ENCODE peak calls at places on chromosome 18, in four cellular contexts. One of them, this sample, is unnamed.

GRCh38 chr18:39842042-39842791 is 2112.8 kb upstream of the PIK3C3 start:
- DNase-seq in Ammon's horn: no peak
- DNase-seq in cardiac septum: no peak
- DNase-seq in stromal cell of bone marrow: no peak
- DNase-seq in this sample: no peak

GRCh38 chr18:55838841-55839240 is 250.8 kb upstream of the TCF4 start:
- DNase-seq in Ammon's horn: no peak
- DNase-seq in cardiac septum: no peak
- DNase-seq in stromal cell of bone marrow: peak; percentile 54
- DNase-seq in this sample: no peak

GRCh38 chr18:77098033-77098432 is 34.5 kb downstream of the MBP start:
- DNase-seq in Ammon's horn: no peak
- DNase-seq in cardiac septum: no peak
- DNase-seq in stromal cell of bone marrow: no peak
- DNase-seq in this sample: no peak

GRCh38 chr18:43794363-43794762 is 517.1 kb upstream of the SYT4 start:
- DNase-seq in Ammon's horn: no peak
- DNase-seq in cardiac septum: no peak
- DNase-seq in stromal cell of bone marrow: no peak
- DNase-seq in this sample: no peak

GRCh38 chr18:35971661-35972196 is 750 bp upstream of the RMP24 start:
- DNase-seq in Ammon's horn: peak; percentile 55
- DNase-seq in cardiac septum: no peak
- DNase-seq in stromal cell of bone marrow: no peak
- DNase-seq in this sample: no peak

GRCh38 chr18:66646622-66647021 is 42.7 kb upstream of the CDH19 start:
- DNase-seq in Ammon's horn: no peak
- DNase-seq in cardiac septum: no peak
- DNase-seq in stromal cell of bone marrow: no peak
- DNase-seq in this sample: no peak

GRCh38 chr18:57095884-57096283 is 51.0 kb upstream of the BOD1L2 start:
- DNase-seq in Ammon's horn: no peak
- DNase-seq in cardiac septum: no peak
- DNase-seq in stromal cell of bone marrow: no peak
- DNase-seq in this sample: no peak

GRCh38 chr18:8951491-8951890 is 151.0 kb upstream of the NDUFV2 start:
- DNase-seq in Ammon's horn: no peak
- DNase-seq in cardiac septum: no peak
- DNase-seq in stromal cell of bone marrow: no peak
- DNase-seq in this sample: no peak

GRCh38 chr18:31274915-31275314 is 43.0 kb upstream of the DSG1 start:
- DNase-seq in Ammon's horn: no peak
- DNase-seq in cardiac septum: no peak
- DNase-seq in stromal cell of bone marrow: no peak
- DNase-seq in this sample: no peak

GRCh38 chr18:13545514-13545913 is 180.8 kb downstream of the FAM210A start:
- DNase-seq in Ammon's horn: no peak
- DNase-seq in cardiac septum: no peak
- DNase-seq in stromal cell of bone marrow: no peak
- DNase-seq in this sample: no peak

This sample was measured in H54.